ENCODE peak calls at places on chromosomes 7 and 10, in five cellular contexts. N is activated effector memory CD4-positive, alpha-beta T cell treated with anti-CD3 and anti-CD28 coated beads, Interleukin-2, amount 50 U/mL, for 16 hours; S is WERI-Rb-1; D is AG08395; X is NCI-H1417. B is an unnamed sample.

GRCh38 chr10:71531485-71532446 is 135.0 kb downstream of the CDH23 start:
- DNase-seq in D (no peak), N (no peak), X (no peak), S (peak; percentile 93), B (no peak)

GRCh38 chr7:108723343-108723957 is 153.8 kb downstream of the DNAJB9 start:
- DNase-seq in D (no peak), N (no peak), S (no peak), X (no peak), B (peak; percentile 91)

GRCh38 chr10:63267414-63268138 is 134.4 kb downstream of the NRBF2 start:
- DNase-seq in S (no peak), X (no peak), D (peak; percentile 49), N (no peak), B (peak; percentile 4)

GRCh38 chr10:103552856-103553742 is 59.6 kb downstream of the NEURL1 start:
- DNase-seq in S (no peak), X (no peak), N (no peak), D (no peak), B (no peak)

GRCh38 chr10:58700576-58700975 is 187.9 kb downstream of the BICC1 start:
- DNase-seq in S (no peak), D (no peak), X (no peak), N (no peak), B (no peak)

GRCh38 chr7:11082552-11083213 is 109.0 kb downstream of the PHF14 start:
- DNase-seq in X (no peak), D (peak; percentile 3), S (no peak), N (no peak), B (peak; percentile 4)

GRCh38 chr7:130844811-130845580 is 111.0 kb upstream of the KLF14 start:
- DNase-seq in S (no peak), X (no peak), D (peak; percentile 59), N (no peak), B (no peak)

GRCh38 chr7:36312064-36312914 is 77.4 kb upstream of the ANLN start:
- DNase-seq in D (no peak), X (no peak), N (peak; percentile 77), S (no peak), B (no peak)

GRCh38 chr7:18976715-18977466 is 140.5 kb downstream of the TWIST1 start:
- DNase-seq in X (no peak), N (no peak), S (no peak), D (no peak), B (no peak)

GRCh38 chr10:17735166-17735941 is 16.6 kb upstream of the TMEM236 start:
- DNase-seq in S (no peak), D (no peak), X (no peak), N (no peak), B (no peak)

GRCh38 chr7:3882782-3883181 is 581.7 kb downstream of the SDK1 start:
- DNase-seq in D (no peak), N (no peak), S (no peak), X (no peak), B (no peak)

GRCh38 chr7:151377406-151377805 is 32.4 kb downstream of the WDR86 start:
- DNase-seq in X (no peak), S (no peak), D (no peak), N (no peak), B (no peak)

GRCh38 chr10:97003151-97003803 is 171.2 kb downstream of the LCOR start:
- DNase-seq in X (no peak), N (no peak), S (no peak), D (no peak), B (no peak)

GRCh38 chr10:3053145-3053544 is 14.2 kb upstream of the PFKP start:
- DNase-seq in D (no peak), S (no peak), N (no peak), X (no peak), B (no peak)

GRCh38 chr10:10826125-10826524 is 191.5 kb upstream of the CELF2 start:
- DNase-seq in S (no peak), D (no peak), X (no peak), N (no peak), B (no peak)

GRCh38 chr7:114418117-114418516 is 3.5 kb downstream of the FOXP2 start:
- DNase-seq in N (no peak), S (no peak), D (no peak), X (peak; percentile 70), B (peak; percentile 29)

GRCh38 chr10:96834121-96834520 is 2.0 kb downstream of the LCOR start:
- DNase-seq in D (no peak), N (no peak), X (no peak), S (no peak), B (no peak)

GRCh38 chr7:29557954-29558353 is 5.7 kb upstream of the PRR15 start:
- DNase-seq in N (no peak), S (no peak), D (peak; percentile 28), X (no peak), B (no peak)

B was measured in SK-N-DZ.